ENCODE peak calls at places on chromosomes 5 and 9, in ten cellular contexts. F is neural crest cell, R is mesothelial cell of epicardium, G is stomach, W is WTC11, O is glutamatergic neuron, M is dorsolateral prefrontal cortex, H is heart left ventricle, Q is epithelial cell of esophagus, V is cardiac fibroblast. K is an unnamed sample.
A peak's percentile ranks its signal among the peaks of the same experiment; 100 is the strongest.

GRCh38 chr5:157106668-157107461 is 2.0 kb downstream of the HAVCR2 start:
- DNase-seq in G (peak; percentile 38), H (no peak), M (no peak), V (no peak), F (no peak), O (no peak), R (no peak), W (no peak), Q (no peak), K (no peak)

GRCh38 chr5:174570662-174571061 is 153.7 kb upstream of the MSX2 start:
- DNase-seq in O (no peak), G (no peak), W (no peak), R (no peak), M (no peak), Q (no peak), V (no peak), F (no peak), H (no peak), K (no peak)

GRCh38 chr5:178298283-178298807 is 65.7 kb upstream of the PHYKPL start:
- DNase-seq in O (no peak), R (no peak), G (no peak), Q (no peak), W (peak; percentile 1), F (no peak), V (no peak), H (no peak), M (no peak), K (no peak)

GRCh38 chr9:35680331-35681105 is 6.8 kb downstream of the CA9 start:
- DNase-seq in W (peak; percentile 70), H (no peak), G (peak; percentile 78), Q (no peak), M (no peak), V (peak; percentile 62), F (no peak), R (no peak), O (no peak), K (no peak)

GRCh38 chr9:134372621-134373267 is 46.5 kb downstream of the RXRA start:
- DNase-seq in W (no peak), M (no peak), R (no peak), F (no peak), Q (no peak), H (no peak), O (no peak), G (no peak), V (peak; percentile 27), K (no peak)

GRCh38 chr5:172717481-172718195 is 53.4 kb downstream of the DUSP1 start:
- DNase-seq in V (no peak), G (no peak), H (no peak), O (no peak), M (no peak), Q (no peak), F (no peak), R (no peak), W (no peak), K (no peak)

GRCh38 chr5:8843766-8844165 is 702.1 kb downstream of the SEMA5A start:
- DNase-seq in R (no peak), F (no peak), G (no peak), M (no peak), Q (peak; percentile 45), V (peak; percentile 83), O (peak; percentile 62), H (no peak), W (no peak), K (no peak)

GRCh38 chr9:22731786-22732185 is 285.2 kb downstream of the DMRTA1 start:
- DNase-seq in F (no peak), H (no peak), M (no peak), G (no peak), V (no peak), R (no peak), Q (no peak), O (no peak), W (no peak), K (no peak)

GRCh38 chr5:73625905-73626811 is at the start of gene ARHGEF28:
- DNase-seq in M (peak; percentile 27), H (peak; percentile 54), Q (peak; percentile 86), G (peak; percentile 87), W (peak; percentile 59), F (peak; percentile 18), O (peak; percentile 54), R (peak; percentile 45), V (peak; percentile 66), K (peak; percentile 24)

GRCh38 chr5:96661841-96662724 is at the start of gene CAST:
- DNase-seq in W (peak; percentile 92), V (peak; percentile 97), R (peak; percentile 63), O (peak; percentile 66), H (peak; percentile 91), G (peak; percentile 85), Q (peak; percentile 69), F (peak; percentile 67), M (peak; percentile 40), K (peak; percentile 39)

GRCh38 chr9:128247191-128247803 is 28.5 kb downstream of the GOLGA2 start:
- DNase-seq in O (no peak), V (no peak), Q (no peak), R (no peak), M (no peak), H (no peak), W (no peak), F (no peak), G (no peak), K (no peak)

GRCh38 chr5:32852535-32852934 is 141.4 kb downstream of the NPR3 start:
- DNase-seq in W (peak; percentile 63), R (no peak), M (no peak), G (no peak), V (peak; percentile 51), O (peak; percentile 24), F (no peak), H (peak; percentile 7), Q (peak; percentile 36), K (no peak)

GRCh38 chr5:172674155-172674554 is 33.1 kb downstream of the NEURL1B start:
- DNase-seq in V (no peak), H (no peak), W (no peak), F (no peak), M (no peak), R (no peak), O (no peak), Q (no peak), G (no peak), K (no peak)

GRCh38 chr5:146451411-146451810 is 4.3 kb downstream of the TCERG1 start:
- DNase-seq in W (no peak), G (no peak), R (no peak), Q (no peak), F (no peak), V (no peak), H (no peak), O (no peak), M (no peak), K (no peak)
- TF ChIP-seq CTCF in W (no peak), G (no peak), R (no peak), Q (no peak), F (peak; percentile 36), V (no peak), H (no peak), O (peak; percentile 53), M (no peak), K (peak; percentile 8)

DNA sequence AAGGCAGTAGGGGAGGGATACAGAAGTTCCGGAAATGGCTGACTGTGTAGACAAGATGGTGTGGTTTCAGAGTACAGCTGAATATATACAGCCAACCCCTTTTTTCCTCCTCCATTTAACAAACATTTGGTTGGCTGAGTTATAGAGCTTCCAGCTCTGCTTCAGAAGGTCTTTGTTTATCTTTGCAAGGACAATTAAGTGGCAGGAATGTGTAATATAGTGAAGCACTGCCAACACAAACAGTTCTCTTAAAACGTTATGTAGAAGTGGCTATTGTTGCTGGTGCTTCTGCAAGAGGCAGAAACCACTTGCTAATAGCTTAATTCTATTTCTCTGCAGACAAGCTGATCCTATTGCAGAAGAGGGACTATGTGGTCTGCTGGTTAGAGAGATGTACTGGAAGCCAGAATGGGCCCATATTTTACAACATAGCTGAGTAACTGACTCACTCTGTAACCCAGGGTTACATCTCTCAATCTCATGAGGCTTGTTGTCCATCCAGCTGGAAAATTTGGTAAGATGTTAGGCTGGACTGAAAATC is 62.7 kb upstream of the OSMR start:
- DNase-seq in G (no peak), F (no peak), R (no peak), H (peak; percentile 25), W (no peak), O (no peak), M (no peak), Q (peak; percentile 35), V (peak; percentile 92), K (no peak)
- TF ChIP-seq CTCF in G (no peak), F (no peak), R (no peak), H (no peak), W (no peak), O (no peak), M (no peak), Q (peak; percentile 7), V (peak; percentile 24), K (no peak)

GRCh38 chr9:77750981-77751340 is 102.8 kb upstream of the GNA14 start:
- DNase-seq in O (no peak), H (no peak), V (no peak), F (no peak), R (no peak), M (no peak), Q (no peak), G (no peak), W (no peak), K (no peak)

GRCh38 chr9:77753183-77753582 is 105.1 kb upstream of the GNA14 start:
- DNase-seq in Q (no peak), R (no peak), V (no peak), G (no peak), O (no peak), W (no peak), H (no peak), F (no peak), M (no peak), K (no peak)

GRCh38 chr9:77751341-77752091 is 103.4 kb upstream of the GNA14 start:
- DNase-seq in R (no peak), F (peak; percentile 20), G (no peak), W (no peak), O (no peak), M (no peak), Q (peak; percentile 50), H (peak; percentile 36), V (peak; percentile 86), K (no peak)

GRCh38 chr9:77750284-77750683 is 102.2 kb upstream of the GNA14 start:
- DNase-seq in O (no peak), V (peak; percentile 20), F (no peak), G (no peak), M (no peak), R (no peak), Q (no peak), W (no peak), H (no peak), K (no peak)

DNA sequence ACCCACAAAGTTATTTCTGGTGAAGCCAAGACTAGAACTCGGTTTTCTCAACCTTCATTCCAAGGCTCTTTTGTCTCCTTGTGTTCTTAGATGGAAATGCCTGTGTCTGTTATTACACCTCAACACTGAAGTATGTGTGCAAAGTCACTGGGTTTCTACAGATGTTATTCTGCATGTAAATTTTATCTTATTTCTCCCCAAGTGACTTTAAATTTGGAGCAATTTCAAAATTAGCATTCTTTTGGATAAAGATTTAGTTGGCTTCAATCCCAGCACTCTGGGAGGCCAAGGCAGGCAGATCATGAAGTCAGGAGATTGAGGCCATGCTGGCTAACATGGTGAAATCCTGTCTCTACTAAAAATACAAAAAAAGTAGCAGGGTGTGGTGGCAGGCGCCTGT is 104.4 kb upstream of the GNA14 start:
- DNase-seq in G (no peak), H (no peak), Q (no peak), R (no peak), W (no peak), O (no peak), M (no peak), V (peak; percentile 95), F (no peak), K (no peak)
- TF ChIP-seq CTCF in G (no peak), H (no peak), Q (no peak), R (no peak), W (no peak), O (no peak), M (no peak), V (peak; percentile 29), F (no peak), K (no peak)

GRCh38 chr5:131796793-131797693 is at the start of gene FNIP1:
- DNase-seq in V (peak; percentile 98), Q (peak; percentile 99), H (peak; percentile 100), W (peak; percentile 99), G (peak; percentile 99), M (peak; percentile 99), O (peak; percentile 100), R (peak; percentile 97), F (peak; percentile 97), K (peak; percentile 97)
- TF ChIP-seq CTCF in V (no peak), Q (no peak), H (peak; percentile 20), W (no peak), G (no peak), M (no peak), O (no peak), R (no peak), F (peak; percentile 32), K (no peak)